ENCODE peak calls at places on chromosomes 16 and 17, in six cellular contexts. One of them, this sample, is unnamed.
A peak's percentile ranks its signal among the peaks of the same experiment; 100 is the strongest.

GRCh38 chr16:19348578-19349315 is 63.2 kb downstream of the CLEC19A start:
- ATAC-seq in K562: no peak
- ATAC-seq in upper lobe of left lung: no peak
- ATAC-seq in HepG2: no peak
- ATAC-seq in GM12878: no peak
- ATAC-seq in A549: no peak
- ATAC-seq in this sample: no peak

GRCh38 chr16:48365030-48365600 is 20.1 kb downstream of the SIAH1 start:
- ATAC-seq in GM12878: no peak
- ATAC-seq in A549: peak; percentile 22
- ATAC-seq in upper lobe of left lung: peak; percentile 2
- ATAC-seq in HepG2: peak; percentile 13
- ATAC-seq in K562: peak; percentile 41
- ATAC-seq in this sample: no peak

GRCh38 chr17:79840204-79840988 is 1.2 kb upstream of the CBX4 start:
- ATAC-seq in A549: no peak
- ATAC-seq in GM12878: no peak
- ATAC-seq in upper lobe of left lung: peak; percentile 28
- ATAC-seq in K562: no peak
- ATAC-seq in HepG2: no peak
- ATAC-seq in this sample: no peak

GRCh38 chr17:7329360-7330098 is 394 bp upstream of the NEURL4 start:
- ATAC-seq in A549: peak; percentile 63
- ATAC-seq in GM12878: peak; percentile 75
- ATAC-seq in K562: peak; percentile 83
- ATAC-seq in upper lobe of left lung: peak; percentile 95
- ATAC-seq in HepG2: peak; percentile 81
- ATAC-seq in this sample: peak; percentile 89

GRCh38 chr17:50621562-50621961 is 13.1 kb upstream of the ABCC3 start:
- ATAC-seq in HepG2: peak; percentile 6
- ATAC-seq in GM12878: no peak
- ATAC-seq in upper lobe of left lung: peak; percentile 22
- ATAC-seq in K562: peak; percentile 6
- ATAC-seq in A549: no peak
- ATAC-seq in this sample: no peak

GRCh38 chr17:47877368-47878034 is 18.5 kb upstream of the SP2 start:
- ATAC-seq in A549: no peak
- ATAC-seq in upper lobe of left lung: no peak
- ATAC-seq in HepG2: no peak
- ATAC-seq in K562: peak; percentile 94
- ATAC-seq in GM12878: no peak
- ATAC-seq in this sample: no peak

GRCh38 chr16:89821438-89822187 is 5.2 kb upstream of the FANCA start:
- ATAC-seq in GM12878: no peak
- ATAC-seq in upper lobe of left lung: no peak
- ATAC-seq in K562: no peak
- ATAC-seq in HepG2: peak; percentile 1
- ATAC-seq in A549: no peak
- ATAC-seq in this sample: no peak

GRCh38 chr17:41326173-41327145 is 10.9 kb upstream of the KRTAP17-1 start:
- ATAC-seq in K562: no peak
- ATAC-seq in upper lobe of left lung: no peak
- ATAC-seq in GM12878: no peak
- ATAC-seq in A549: no peak
- ATAC-seq in HepG2: no peak
- ATAC-seq in this sample: no peak

GRCh38 chr16:17343028-17343427 is 127.7 kb downstream of the XYLT1 start:
- ATAC-seq in HepG2: no peak
- ATAC-seq in GM12878: peak; percentile 81
- ATAC-seq in K562: no peak
- ATAC-seq in A549: no peak
- ATAC-seq in upper lobe of left lung: no peak
- ATAC-seq in this sample: no peak

GRCh38 chr17:59361386-59361785 is 29.9 kb downstream of the YPEL2 start:
- ATAC-seq in GM12878: no peak
- ATAC-seq in K562: no peak
- ATAC-seq in HepG2: no peak
- ATAC-seq in A549: no peak
- ATAC-seq in upper lobe of left lung: no peak
- ATAC-seq in this sample: no peak

GRCh38 chr16:85293899-85294642 is 181.8 kb upstream of the CIBAR2 start:
- ATAC-seq in upper lobe of left lung: no peak
- ATAC-seq in K562: no peak
- ATAC-seq in A549: no peak
- ATAC-seq in GM12878: no peak
- ATAC-seq in HepG2: no peak
- ATAC-seq in this sample: no peak

GRCh38 chr17:18978050-18978449 is 26.1 kb downstream of the SLC5A10 start:
- ATAC-seq in upper lobe of left lung: no peak
- ATAC-seq in GM12878: no peak
- ATAC-seq in HepG2: no peak
- ATAC-seq in K562: no peak
- ATAC-seq in A549: no peak
- ATAC-seq in this sample: no peak

GRCh38 chr16:85527042-85527766 is 85.9 kb upstream of the GSE1 start:
- ATAC-seq in A549: no peak
- ATAC-seq in K562: no peak
- ATAC-seq in HepG2: no peak
- ATAC-seq in GM12878: no peak
- ATAC-seq in upper lobe of left lung: no peak
- ATAC-seq in this sample: no peak

GRCh38 chr17:31158741-31159377 is 64.1 kb downstream of the NF1 start:
- ATAC-seq in HepG2: no peak
- ATAC-seq in K562: no peak
- ATAC-seq in upper lobe of left lung: no peak
- ATAC-seq in A549: no peak
- ATAC-seq in GM12878: peak; percentile 61
- ATAC-seq in this sample: no peak

GRCh38 chr16:56226840-56227525 is 35.7 kb downstream of the GNAO1 start:
- ATAC-seq in GM12878: no peak
- ATAC-seq in K562: no peak
- ATAC-seq in HepG2: no peak
- ATAC-seq in A549: no peak
- ATAC-seq in upper lobe of left lung: no peak
- ATAC-seq in this sample: no peak

GRCh38 chr17:58996968-58997367 is 109.7 kb downstream of the TRIM37 start:
- ATAC-seq in HepG2: no peak
- ATAC-seq in K562: no peak
- ATAC-seq in upper lobe of left lung: peak; percentile 52
- ATAC-seq in GM12878: no peak
- ATAC-seq in A549: no peak
- ATAC-seq in this sample: no peak

GRCh38 chr17:17080181-17080631 is 37.9 kb downstream of the MPRIP start:
- ATAC-seq in K562: no peak
- ATAC-seq in GM12878: no peak
- ATAC-seq in HepG2: no peak
- ATAC-seq in upper lobe of left lung: no peak
- ATAC-seq in A549: peak; percentile 11
- ATAC-seq in this sample: no peak

DNA sequence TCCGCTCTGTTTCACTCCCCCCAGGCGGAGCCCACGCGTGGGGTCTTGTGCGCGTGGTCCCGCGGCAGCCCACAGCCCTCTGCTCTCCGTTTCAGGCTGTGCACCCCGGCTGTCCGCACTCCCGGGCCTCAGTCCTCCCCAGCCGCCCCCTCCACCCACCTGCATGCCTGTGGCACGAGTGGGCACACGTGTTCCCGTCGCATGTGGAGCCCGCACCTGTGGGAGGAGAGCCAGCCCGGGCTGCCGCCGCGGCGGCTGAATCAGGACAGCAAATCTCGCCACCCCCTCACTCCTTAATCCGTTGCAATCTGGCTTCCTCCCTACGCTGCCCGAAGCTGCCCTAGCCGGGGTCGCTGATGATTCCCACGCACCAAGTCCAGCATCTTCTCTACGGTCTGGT is 69.9 kb upstream of the GRIN2A start:
- ATAC-seq in GM12878: no peak
- ATAC-seq in K562: no peak
- ATAC-seq in upper lobe of left lung: no peak
- ATAC-seq in HepG2: no peak
- ATAC-seq in A549: no peak
- ATAC-seq in this sample: no peak
- H3K27ac ChIP-seq in GM12878: no peak overlapping the region
- H3K27ac ChIP-seq in K562: no peak overlapping the region
- H3K27ac ChIP-seq in upper lobe of left lung: no peak overlapping the region
- H3K27ac ChIP-seq in HepG2: no peak overlapping the region
- H3K27ac ChIP-seq in A549: no peak overlapping the region
- H3K27ac ChIP-seq in this sample: no peak overlapping the region

GRCh38 chr17:28578246-28579195 is 1.8 kb upstream of the ALDOC start:
- ATAC-seq in HepG2: no peak
- ATAC-seq in A549: no peak
- ATAC-seq in GM12878: no peak
- ATAC-seq in K562: no peak
- ATAC-seq in upper lobe of left lung: no peak
- ATAC-seq in this sample: no peak

GRCh38 chr17:28575126-28575795 is 1.4 kb downstream of the ALDOC start:
- ATAC-seq in upper lobe of left lung: no peak
- ATAC-seq in HepG2: no peak
- ATAC-seq in A549: no peak
- ATAC-seq in K562: no peak
- ATAC-seq in GM12878: no peak
- ATAC-seq in this sample: no peak

GRCh38 chr17:28579526-28579925 is 2.8 kb upstream of the ALDOC start:
- ATAC-seq in HepG2: no peak
- ATAC-seq in A549: no peak
- ATAC-seq in K562: no peak
- ATAC-seq in upper lobe of left lung: no peak
- ATAC-seq in GM12878: peak; percentile 32
- ATAC-seq in this sample: no peak

GRCh38 chr17:28576758-28577465 is at the start of gene ALDOC:
- ATAC-seq in upper lobe of left lung: peak; percentile 98
- ATAC-seq in K562: peak; percentile 97
- ATAC-seq in A549: peak; percentile 60
- ATAC-seq in HepG2: peak; percentile 85
- ATAC-seq in GM12878: peak; percentile 97
- ATAC-seq in this sample: peak; percentile 98

DNA sequence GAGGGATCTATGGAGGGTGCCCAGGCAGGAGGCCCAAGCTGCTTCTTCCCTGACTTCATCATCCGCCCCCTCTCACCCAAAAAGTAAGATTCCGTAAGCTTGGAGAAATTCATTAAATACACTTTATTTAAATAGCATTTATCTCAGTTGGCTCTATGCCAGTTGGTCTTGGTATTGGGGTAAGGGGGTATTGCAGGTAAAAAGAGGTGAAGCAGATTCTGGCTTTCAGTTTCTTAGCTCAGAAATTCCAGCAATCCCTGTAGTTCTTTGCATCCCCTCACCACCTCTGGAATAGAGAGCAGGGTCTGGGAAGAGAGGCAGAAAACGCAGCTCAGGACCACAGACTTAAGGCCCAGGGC is 750 bp upstream of the ALDOC start:
- ATAC-seq in GM12878: no peak
- ATAC-seq in K562: no peak
- ATAC-seq in A549: no peak
- ATAC-seq in HepG2: no peak
- ATAC-seq in upper lobe of left lung: no peak
- ATAC-seq in this sample: no peak
- TF ChIP-seq CTCF in GM12878: no peak
- TF ChIP-seq CTCF in K562: no peak
- TF ChIP-seq CTCF in A549: no peak
- TF ChIP-seq CTCF in HepG2: no peak
- TF ChIP-seq CTCF in upper lobe of left lung: no peak
- TF ChIP-seq CTCF in this sample: no peak

GRCh38 chr17:2815781-2816185 is 19.5 kb downstream of the RAP1GAP2 start:
- ATAC-seq in GM12878: no peak
- ATAC-seq in K562: no peak
- ATAC-seq in A549: no peak
- ATAC-seq in HepG2: peak; percentile 52
- ATAC-seq in upper lobe of left lung: no peak
- ATAC-seq in this sample: no peak
- TF ChIP-seq EP300 in GM12878: no peak
- TF ChIP-seq EP300 in K562: no peak
- TF ChIP-seq EP300 in A549: no peak
- TF ChIP-seq EP300 in HepG2: no peak
- TF ChIP-seq EP300 in upper lobe of left lung: no peak
- TF ChIP-seq EP300 in this sample: no peak

GRCh38 chr16:30649725-30650368 is 913 bp upstream of the PRR14 start:
- ATAC-seq in A549: no peak
- ATAC-seq in HepG2: no peak
- ATAC-seq in upper lobe of left lung: peak; percentile 0
- ATAC-seq in K562: no peak
- ATAC-seq in GM12878: no peak
- ATAC-seq in this sample: no peak
- H3K27ac ChIP-seq in A549: peak overlapping the region; percentile 96
- H3K27ac ChIP-seq in HepG2: peak overlapping the region; percentile 88
- H3K27ac ChIP-seq in upper lobe of left lung: peak overlapping the region; percentile 94
- H3K27ac ChIP-seq in K562: peak overlapping the region; percentile 86
- H3K27ac ChIP-seq in GM12878: peak overlapping the region; percentile 91
- H3K27ac ChIP-seq in this sample: peak overlapping the region; percentile 99

This sample was measured in gastroesophageal sphincter.